ENCODE peak calls at places on chromosomes 3 and 15, in nine cellular contexts. One of them, this sample, is unnamed.

GRCh38 chr15:38782156-38782555 is 217.5 kb upstream of the RASGRP1 start:
- DNase-seq in CD4-positive, CD25-positive, alpha-beta regulatory T cell: no peak
- DNase-seq in sigmoid colon: no peak
- DNase-seq in cardiac muscle cell: no peak
- DNase-seq in body of pancreas: no peak
- DNase-seq in right atrium auricular region: no peak
- DNase-seq in pancreas: no peak
- DNase-seq in heart right ventricle: no peak
- DNase-seq in hepatocyte: no peak
- DNase-seq in this sample: no peak

GRCh38 chr3:39718674-39719595 is 90.5 kb upstream of the MYRIP start:
- DNase-seq in CD4-positive, CD25-positive, alpha-beta regulatory T cell: no peak
- DNase-seq in sigmoid colon: no peak
- DNase-seq in cardiac muscle cell: no peak
- DNase-seq in body of pancreas: no peak
- DNase-seq in right atrium auricular region: no peak
- DNase-seq in pancreas: no peak
- DNase-seq in heart right ventricle: no peak
- DNase-seq in hepatocyte: no peak
- DNase-seq in this sample: no peak

GRCh38 chr3:196486263-196486662 is 17.3 kb downstream of the RNF168 start:
- DNase-seq in CD4-positive, CD25-positive, alpha-beta regulatory T cell: no peak
- DNase-seq in sigmoid colon: no peak
- DNase-seq in cardiac muscle cell: no peak
- DNase-seq in body of pancreas: no peak
- DNase-seq in right atrium auricular region: no peak
- DNase-seq in pancreas: no peak
- DNase-seq in heart right ventricle: no peak
- DNase-seq in hepatocyte: no peak
- DNase-seq in this sample: no peak

GRCh38 chr3:27456554-27456953 is 27.6 kb downstream of the SLC4A7 start:
- DNase-seq in CD4-positive, CD25-positive, alpha-beta regulatory T cell: no peak
- DNase-seq in sigmoid colon: no peak
- DNase-seq in cardiac muscle cell: no peak
- DNase-seq in body of pancreas: no peak
- DNase-seq in right atrium auricular region: no peak
- DNase-seq in pancreas: no peak
- DNase-seq in heart right ventricle: no peak
- DNase-seq in hepatocyte: no peak
- DNase-seq in this sample: no peak

GRCh38 chr3:45597166-45597565 is 2.6 kb downstream of the LIMD1 start:
- DNase-seq in CD4-positive, CD25-positive, alpha-beta regulatory T cell: no peak
- DNase-seq in sigmoid colon: no peak
- DNase-seq in cardiac muscle cell: no peak
- DNase-seq in body of pancreas: no peak
- DNase-seq in right atrium auricular region: peak; percentile 67
- DNase-seq in pancreas: peak; percentile 39
- DNase-seq in heart right ventricle: peak; percentile 25
- DNase-seq in hepatocyte: no peak
- DNase-seq in this sample: no peak

GRCh38 chr3:57974796-57975388 is 33.3 kb upstream of the FLNB start:
- DNase-seq in CD4-positive, CD25-positive, alpha-beta regulatory T cell: no peak
- DNase-seq in sigmoid colon: no peak
- DNase-seq in cardiac muscle cell: no peak
- DNase-seq in body of pancreas: no peak
- DNase-seq in right atrium auricular region: no peak
- DNase-seq in pancreas: no peak
- DNase-seq in heart right ventricle: no peak
- DNase-seq in hepatocyte: peak; percentile 79
- DNase-seq in this sample: no peak

GRCh38 chr3:46845397-46845859 is 17.8 kb downstream of the MYL3 start:
- DNase-seq in CD4-positive, CD25-positive, alpha-beta regulatory T cell: no peak
- DNase-seq in sigmoid colon: peak; percentile 92
- DNase-seq in cardiac muscle cell: no peak
- DNase-seq in body of pancreas: peak; percentile 67
- DNase-seq in right atrium auricular region: peak; percentile 84
- DNase-seq in pancreas: no peak
- DNase-seq in heart right ventricle: peak; percentile 67
- DNase-seq in hepatocyte: peak; percentile 82
- DNase-seq in this sample: no peak

GRCh38 chr3:64056616-64057165 is 33.4 kb upstream of the PSMD6 start:
- DNase-seq in CD4-positive, CD25-positive, alpha-beta regulatory T cell: no peak
- DNase-seq in sigmoid colon: no peak
- DNase-seq in cardiac muscle cell: no peak
- DNase-seq in body of pancreas: no peak
- DNase-seq in right atrium auricular region: no peak
- DNase-seq in pancreas: no peak
- DNase-seq in heart right ventricle: no peak
- DNase-seq in hepatocyte: no peak
- DNase-seq in this sample: no peak

GRCh38 chr3:158617982-158618875 is 26.1 kb upstream of the GFM1 start:
- DNase-seq in CD4-positive, CD25-positive, alpha-beta regulatory T cell: no peak
- DNase-seq in sigmoid colon: no peak
- DNase-seq in cardiac muscle cell: no peak
- DNase-seq in body of pancreas: no peak
- DNase-seq in right atrium auricular region: no peak
- DNase-seq in pancreas: no peak
- DNase-seq in heart right ventricle: no peak
- DNase-seq in hepatocyte: no peak
- DNase-seq in this sample: no peak

GRCh38 chr3:52880474-52880873 is 16.9 kb downstream of the STIMATE start:
- DNase-seq in CD4-positive, CD25-positive, alpha-beta regulatory T cell: no peak
- DNase-seq in sigmoid colon: no peak
- DNase-seq in cardiac muscle cell: no peak
- DNase-seq in body of pancreas: no peak
- DNase-seq in right atrium auricular region: no peak
- DNase-seq in pancreas: no peak
- DNase-seq in heart right ventricle: no peak
- DNase-seq in hepatocyte: no peak
- DNase-seq in this sample: no peak

GRCh38 chr3:179091113-179091512 is 19.5 kb upstream of the ZMAT3 start:
- DNase-seq in CD4-positive, CD25-positive, alpha-beta regulatory T cell: no peak
- DNase-seq in sigmoid colon: no peak
- DNase-seq in cardiac muscle cell: no peak
- DNase-seq in body of pancreas: no peak
- DNase-seq in right atrium auricular region: no peak
- DNase-seq in pancreas: no peak
- DNase-seq in heart right ventricle: no peak
- DNase-seq in hepatocyte: no peak
- DNase-seq in this sample: no peak

GRCh38 chr3:170506556-170506955 is 79.3 kb downstream of the SLC7A14 start:
- DNase-seq in CD4-positive, CD25-positive, alpha-beta regulatory T cell: no peak
- DNase-seq in sigmoid colon: no peak
- DNase-seq in cardiac muscle cell: peak; percentile 26
- DNase-seq in body of pancreas: no peak
- DNase-seq in right atrium auricular region: no peak
- DNase-seq in pancreas: no peak
- DNase-seq in heart right ventricle: no peak
- DNase-seq in hepatocyte: peak; percentile 46
- DNase-seq in this sample: no peak

GRCh38 chr3:177068967-177069366 is 128.3 kb downstream of the TBL1XR1 start:
- DNase-seq in CD4-positive, CD25-positive, alpha-beta regulatory T cell: no peak
- DNase-seq in sigmoid colon: no peak
- DNase-seq in cardiac muscle cell: no peak
- DNase-seq in body of pancreas: no peak
- DNase-seq in right atrium auricular region: no peak
- DNase-seq in pancreas: no peak
- DNase-seq in heart right ventricle: no peak
- DNase-seq in hepatocyte: no peak
- DNase-seq in this sample: no peak

GRCh38 chr15:25054943-25055342 is 100.2 kb downstream of the SNRPN start:
- DNase-seq in CD4-positive, CD25-positive, alpha-beta regulatory T cell: no peak
- DNase-seq in sigmoid colon: no peak
- DNase-seq in cardiac muscle cell: no peak
- DNase-seq in body of pancreas: no peak
- DNase-seq in right atrium auricular region: no peak
- DNase-seq in pancreas: no peak
- DNase-seq in heart right ventricle: no peak
- DNase-seq in hepatocyte: no peak
- DNase-seq in this sample: no peak
- H3K9me3 ChIP-seq in CD4-positive, CD25-positive, alpha-beta regulatory T cell: peaks cover 100% of the 10 kb centered on the region
- H3K9me3 ChIP-seq in sigmoid colon: peaks cover 100% of the 10 kb centered on the region
- H3K9me3 ChIP-seq in cardiac muscle cell: peaks cover 16% of the 10 kb centered on the region
- H3K9me3 ChIP-seq in body of pancreas: no peaks in the 10 kb centered on the region
- H3K9me3 ChIP-seq in right atrium auricular region: peaks cover 89% of the 10 kb centered on the region
- H3K9me3 ChIP-seq in pancreas: no peaks in the 10 kb centered on the region
- H3K9me3 ChIP-seq in heart right ventricle: peaks cover 22% of the 10 kb centered on the region
- H3K9me3 ChIP-seq in hepatocyte: peaks cover 56% of the 10 kb centered on the region
- H3K9me3 ChIP-seq in this sample: peaks cover 68% of the 10 kb centered on the region

GRCh38 chr15:25234831-25235230 is 204.0 kb downstream of the UBE3A start:
- DNase-seq in CD4-positive, CD25-positive, alpha-beta regulatory T cell: no peak
- DNase-seq in sigmoid colon: no peak
- DNase-seq in cardiac muscle cell: no peak
- DNase-seq in body of pancreas: no peak
- DNase-seq in right atrium auricular region: no peak
- DNase-seq in pancreas: no peak
- DNase-seq in heart right ventricle: no peak
- DNase-seq in hepatocyte: no peak
- DNase-seq in this sample: no peak

GRCh38 chr15:25236143-25236860 is 202.5 kb downstream of the UBE3A start:
- DNase-seq in CD4-positive, CD25-positive, alpha-beta regulatory T cell: no peak
- DNase-seq in sigmoid colon: peak; percentile 30
- DNase-seq in cardiac muscle cell: no peak
- DNase-seq in body of pancreas: no peak
- DNase-seq in right atrium auricular region: no peak
- DNase-seq in pancreas: no peak
- DNase-seq in heart right ventricle: no peak
- DNase-seq in hepatocyte: no peak
- DNase-seq in this sample: no peak

GRCh38 chr15:25236861-25237155 is 202.0 kb downstream of the UBE3A start:
- DNase-seq in CD4-positive, CD25-positive, alpha-beta regulatory T cell: no peak
- DNase-seq in sigmoid colon: peak; percentile 58
- DNase-seq in cardiac muscle cell: no peak
- DNase-seq in body of pancreas: no peak
- DNase-seq in right atrium auricular region: no peak
- DNase-seq in pancreas: no peak
- DNase-seq in heart right ventricle: no peak
- DNase-seq in hepatocyte: no peak
- DNase-seq in this sample: no peak

GRCh38 chr15:25233766-25234350 is 205.0 kb downstream of the UBE3A start:
- DNase-seq in CD4-positive, CD25-positive, alpha-beta regulatory T cell: no peak
- DNase-seq in sigmoid colon: no peak
- DNase-seq in cardiac muscle cell: no peak
- DNase-seq in body of pancreas: no peak
- DNase-seq in right atrium auricular region: no peak
- DNase-seq in pancreas: no peak
- DNase-seq in heart right ventricle: no peak
- DNase-seq in hepatocyte: no peak
- DNase-seq in this sample: no peak

DNA sequence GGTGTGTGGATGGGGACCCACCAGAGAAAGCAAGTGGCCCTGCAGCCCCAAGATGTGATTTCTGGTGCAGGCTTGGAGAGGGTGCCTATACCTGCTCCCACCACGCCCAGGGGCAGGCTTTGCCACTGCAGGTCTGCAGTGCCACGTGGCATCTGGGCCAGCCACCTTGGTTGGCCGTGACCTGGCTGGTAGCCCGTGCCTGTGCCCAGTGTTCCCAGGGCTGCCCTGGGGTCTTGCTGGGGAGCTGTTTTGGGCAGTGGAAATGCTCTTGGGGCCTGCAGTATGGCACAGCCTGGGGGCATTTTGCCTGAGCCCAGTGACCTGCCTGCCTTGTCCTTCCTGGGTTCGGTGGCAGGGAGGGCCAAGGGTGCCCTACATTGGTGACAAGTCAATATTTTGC is 203.4 kb downstream of the UBE3A start:
- DNase-seq in CD4-positive, CD25-positive, alpha-beta regulatory T cell: no peak
- DNase-seq in sigmoid colon: no peak
- DNase-seq in cardiac muscle cell: no peak
- DNase-seq in body of pancreas: no peak
- DNase-seq in right atrium auricular region: no peak
- DNase-seq in pancreas: no peak
- DNase-seq in heart right ventricle: no peak
- DNase-seq in hepatocyte: no peak
- DNase-seq in this sample: no peak
- H3K9me3 ChIP-seq in CD4-positive, CD25-positive, alpha-beta regulatory T cell: peaks cover 57% of the 10 kb centered on the region
- H3K9me3 ChIP-seq in sigmoid colon: no peaks in the 10 kb centered on the region
- H3K9me3 ChIP-seq in cardiac muscle cell: no peaks in the 10 kb centered on the region
- H3K9me3 ChIP-seq in body of pancreas: no peaks in the 10 kb centered on the region
- H3K9me3 ChIP-seq in right atrium auricular region: no peaks in the 10 kb centered on the region
- H3K9me3 ChIP-seq in pancreas: no peaks in the 10 kb centered on the region
- H3K9me3 ChIP-seq in heart right ventricle: no peaks in the 10 kb centered on the region
- H3K9me3 ChIP-seq in hepatocyte: no peaks in the 10 kb centered on the region
- H3K9me3 ChIP-seq in this sample: no peaks in the 10 kb centered on the region

DNA sequence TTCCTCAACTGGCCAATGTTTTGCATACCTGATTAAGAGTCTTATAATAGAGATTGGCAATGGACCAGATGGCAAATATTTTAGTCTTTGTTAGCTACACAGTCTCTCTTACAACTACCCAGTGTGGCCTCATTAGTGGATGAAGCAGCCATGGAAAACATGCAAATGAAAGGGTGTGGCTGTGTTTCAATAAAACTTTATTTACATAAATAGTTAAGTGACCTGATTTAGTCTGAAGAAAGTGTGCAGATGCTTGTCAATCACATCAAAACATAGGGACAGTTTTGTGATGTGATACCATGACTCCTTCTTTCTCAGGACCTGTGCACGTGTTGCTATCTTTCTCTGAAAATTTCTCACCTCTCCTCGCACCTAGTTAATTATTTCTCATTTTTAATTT is 309.8 kb upstream of the GRM7 start:
- DNase-seq in CD4-positive, CD25-positive, alpha-beta regulatory T cell: no peak
- DNase-seq in sigmoid colon: no peak
- DNase-seq in cardiac muscle cell: no peak
- DNase-seq in body of pancreas: no peak
- DNase-seq in right atrium auricular region: no peak
- DNase-seq in pancreas: no peak
- DNase-seq in heart right ventricle: no peak
- DNase-seq in hepatocyte: no peak
- DNase-seq in this sample: no peak
- H3K9me3 ChIP-seq in CD4-positive, CD25-positive, alpha-beta regulatory T cell: no peaks in the 10 kb centered on the region
- H3K9me3 ChIP-seq in sigmoid colon: peaks cover 4% of the 10 kb centered on the region
- H3K9me3 ChIP-seq in cardiac muscle cell: no peaks in the 10 kb centered on the region
- H3K9me3 ChIP-seq in body of pancreas: no peaks in the 10 kb centered on the region
- H3K9me3 ChIP-seq in right atrium auricular region: no peaks in the 10 kb centered on the region
- H3K9me3 ChIP-seq in pancreas: no peaks in the 10 kb centered on the region
- H3K9me3 ChIP-seq in heart right ventricle: peaks cover 2% of the 10 kb centered on the region
- H3K9me3 ChIP-seq in hepatocyte: no peaks in the 10 kb centered on the region
- H3K9me3 ChIP-seq in this sample: no peaks in the 10 kb centered on the region

DNA sequence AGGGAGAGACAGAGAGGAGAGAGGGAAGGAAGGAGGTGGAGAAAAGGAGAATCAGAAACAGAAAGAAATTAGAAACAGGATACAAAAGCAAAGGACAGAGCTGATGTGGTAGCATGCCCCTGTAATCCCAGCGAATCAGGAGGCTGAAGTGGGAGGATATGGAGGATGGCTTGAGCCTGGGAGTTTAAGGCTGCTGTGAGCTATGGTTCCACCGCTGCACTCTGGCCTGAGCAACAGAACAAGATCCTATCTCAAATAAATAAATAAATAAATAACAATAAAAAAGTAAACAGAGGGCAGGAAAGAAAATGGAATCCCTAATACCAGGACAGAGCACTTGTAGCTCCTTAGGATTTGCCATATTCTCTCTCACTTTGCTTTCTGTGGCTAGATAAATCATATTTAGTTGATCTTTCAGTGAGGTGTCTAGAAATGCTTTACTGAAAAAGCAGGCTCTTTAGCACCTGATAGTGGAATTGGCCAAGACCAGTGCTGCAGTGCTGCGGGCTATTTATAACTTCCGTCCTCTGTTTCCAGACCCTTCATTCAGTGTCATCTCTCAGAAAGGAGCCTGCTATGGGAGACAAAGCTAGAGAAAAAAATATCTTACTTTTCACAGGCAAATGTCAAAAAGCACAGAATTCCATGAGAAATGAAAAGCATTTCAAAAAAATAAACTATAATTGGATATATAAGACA is 20.0 kb upstream of the SLC28A2 start:
- DNase-seq in CD4-positive, CD25-positive, alpha-beta regulatory T cell: no peak
- DNase-seq in sigmoid colon: no peak
- DNase-seq in cardiac muscle cell: peak; percentile 58
- DNase-seq in body of pancreas: no peak
- DNase-seq in right atrium auricular region: no peak
- DNase-seq in pancreas: no peak
- DNase-seq in heart right ventricle: no peak
- DNase-seq in hepatocyte: no peak
- DNase-seq in this sample: no peak
- H3K9me3 ChIP-seq in CD4-positive, CD25-positive, alpha-beta regulatory T cell: peaks cover 32% of the 10 kb centered on the region
- H3K9me3 ChIP-seq in sigmoid colon: no peaks in the 10 kb centered on the region
- H3K9me3 ChIP-seq in cardiac muscle cell: no peaks in the 10 kb centered on the region
- H3K9me3 ChIP-seq in body of pancreas: no peaks in the 10 kb centered on the region
- H3K9me3 ChIP-seq in right atrium auricular region: no peaks in the 10 kb centered on the region
- H3K9me3 ChIP-seq in pancreas: no peaks in the 10 kb centered on the region
- H3K9me3 ChIP-seq in heart right ventricle: no peaks in the 10 kb centered on the region
- H3K9me3 ChIP-seq in hepatocyte: no peaks in the 10 kb centered on the region
- H3K9me3 ChIP-seq in this sample: peaks cover 2% of the 10 kb centered on the region